ENCODE peak calls at places on chromosome 18, in six cellular contexts. E is Peyer's patch, Y is ovary, G is upper lobe of right lung, M is mesendoderm, A is PC-3. S is an unnamed sample. For H3K27me3 and H3K36me3, the result is how much of the 10 kb centered on the place peaks cover.

GRCh38 chr18:54052732-54053131 is 171.7 kb downstream of the MBD2 start:
- DNase-seq in E (no peak), A (no peak), G (no peak), Y (no peak), M (no peak), S (no peak)

GRCh38 chr18:48405108-48405507 is 4.1 kb downstream of the ZBTB7C start:
- DNase-seq in M (peak), E (no peak), A (peak), G (no peak), Y (no peak), S (peak)

GRCh38 chr18:74942319-74942910 is 266.5 kb downstream of the PTGR3 start:
- DNase-seq in E (no peak), Y (no peak), A (peak), M (no peak), G (no peak), S (no peak)

GRCh38 chr18:49728542-49728941 is 84.8 kb downstream of the ACAA2 start:
- DNase-seq in A (peak), Y (peak), M (peak), G (peak), E (peak), S (peak)

GRCh38 chr18:45783097-45784075 is 42.1 kb upstream of the SIGLEC15 start:
- DNase-seq in G (no peak), M (peak), A (no peak), E (no peak), Y (no peak), S (peak)

GRCh38 chr18:31206787-31207381 is 44.2 kb upstream of the DSC1 start:
- DNase-seq in G (peak), M (peak), E (peak), A (peak), Y (no peak), S (peak)

GRCh38 chr18:58893388-58894099 is 28.9 kb downstream of the ZNF532 start:
- DNase-seq in M (no peak), Y (no peak), A (peak), E (no peak), G (no peak), S (no peak)

GRCh38 chr18:5309888-5310470 is 14.5 kb upstream of the ZBTB14 start:
- DNase-seq in Y (no peak), E (peak), G (no peak), A (no peak), M (no peak), S (no peak)

GRCh38 chr18:36636237-36636792 is 192.5 kb downstream of the TPGS2 start:
- DNase-seq in G (no peak), Y (no peak), A (no peak), E (no peak), M (no peak), S (no peak)

GRCh38 chr18:48942554-48943261 is 8.1 kb downstream of the SMAD7 start:
- DNase-seq in M (peak), A (peak), E (peak), Y (no peak), G (peak), S (peak)

GRCh38 chr18:44356566-44357157 is 324.0 kb upstream of the SETBP1 start:
- DNase-seq in Y (no peak), E (no peak), A (no peak), M (peak), G (peak), S (no peak)

GRCh38 chr18:34322365-34323289 is 97.9 kb upstream of the NOL4 start:
- DNase-seq in E (peak), A (peak), G (peak), M (peak), Y (peak), S (peak)

GRCh38 chr18:47248610-47249343 is 2.7 kb downstream of the SKOR2 start:
- DNase-seq in G (no peak), M (no peak), E (no peak), Y (no peak), A (no peak), S (peak)

GRCh38 chr18:47253101-47253654 is 1.7 kb upstream of the SKOR2 start:
- DNase-seq in Y (no peak), A (no peak), E (no peak), M (no peak), G (no peak), S (peak)

GRCh38 chr18:47249602-47250001 is 1.9 kb downstream of the SKOR2 start:
- DNase-seq in E (no peak), A (no peak), Y (no peak), G (no peak), M (no peak), S (no peak)

GRCh38 chr18:47250415-47251046 is 929 bp downstream of the SKOR2 start:
- DNase-seq in Y (no peak), E (no peak), M (peak), G (no peak), A (no peak), S (peak)

GRCh38 chr18:47251289-47252120 is at the start of gene SKOR2:
- DNase-seq in G (no peak), Y (no peak), E (no peak), A (no peak), M (peak), S (peak)
- H3K27me3 ChIP-seq in G (half or more), Y (under half), E (under half), A (under half), M (half or more), S (half or more)

DNA sequence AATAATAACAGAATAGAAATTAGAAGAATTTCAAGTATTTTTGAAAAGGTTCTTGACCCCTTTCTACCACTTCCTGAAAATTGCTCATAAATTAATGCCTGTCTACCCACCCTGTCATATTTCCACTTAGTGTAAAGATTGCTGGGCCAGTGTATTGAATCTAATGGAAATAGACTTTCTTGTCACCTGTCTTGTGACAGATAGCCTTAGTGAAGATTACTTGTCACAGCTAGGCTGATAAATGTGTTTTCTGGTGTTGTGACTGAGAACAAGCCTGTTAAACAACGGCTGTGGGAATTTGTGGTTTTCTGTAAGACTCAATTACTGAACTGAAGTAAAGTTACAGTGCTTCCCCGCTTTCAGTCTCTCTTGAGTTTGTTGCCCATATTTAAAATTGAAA is 37.0 kb downstream of the PIK3C3 start:
- DNase-seq in Y (no peak), G (no peak), M (no peak), A (no peak), E (no peak), S (no peak)
- H3K36me3 ChIP-seq in Y (under half), G (half or more), M (under half), A (under half), E (under half), S (under half)

GRCh38 chr18:79874553-79875530 is 76.6 kb downstream of the SLC66A2 start:
- DNase-seq in G (peak), M (no peak), E (no peak), A (no peak), Y (no peak), S (peak)
- H3K27me3 ChIP-seq in G (under half), M (under half), E (under half), A (under half), Y (under half), S (under half)

GRCh38 chr18:23575309-23575651 is 11.0 kb downstream of the NPC1 start:
- DNase-seq in A (no peak), Y (no peak), M (no peak), E (no peak), G (no peak), S (no peak)
- H3K36me3 ChIP-seq in A (under half), Y (under half), M (under half), E (under half), G (under half), S (under half)

GRCh38 chr18:13440277-13441248 is 222.0 kb downstream of the LDLRAD4 start:
- DNase-seq in A (no peak), Y (no peak), G (no peak), E (no peak), M (no peak), S (no peak)
- H3K27me3 ChIP-seq in A (half or more), Y (under half), G (under half), E (under half), M (under half), S (under half)

GRCh38 chr18:2854871-2855270 is 8.1 kb downstream of the EMILIN2 start:
- DNase-seq in Y (no peak), G (no peak), E (no peak), M (no peak), A (no peak), S (no peak)
- H3K36me3 ChIP-seq in Y (under half), G (under half), E (under half), M (under half), A (under half), S (under half)

GRCh38 chr18:76491436-76491800 is 3.6 kb downstream of the ZNF516 start:
- DNase-seq in G (peak), M (peak), Y (peak), E (peak), A (no peak), S (peak)
- H3K27me3 ChIP-seq in G (under half), M (under half), Y (under half), E (under half), A (half or more), S (under half)

GRCh38 chr18:79903787-79904356 is 47.6 kb downstream of the SLC66A2 start:
- DNase-seq in G (peak), Y (no peak), E (no peak), M (no peak), A (no peak), S (peak)

GRCh38 chr18:79906706-79907105 is 44.7 kb downstream of the SLC66A2 start:
- DNase-seq in M (no peak), Y (no peak), E (no peak), A (no peak), G (no peak), S (no peak)

GRCh38 chr18:79905993-79906392 is 45.5 kb downstream of the SLC66A2 start:
- DNase-seq in E (no peak), M (no peak), A (no peak), Y (no peak), G (no peak), S (no peak)

GRCh38 chr18:79904357-79905147 is 46.9 kb downstream of the SLC66A2 start:
- DNase-seq in G (peak), A (no peak), M (no peak), E (no peak), Y (no peak), S (peak)

GRCh38 chr18:79905389-79905911 is 46.0 kb downstream of the SLC66A2 start:
- DNase-seq in G (peak), E (no peak), M (no peak), Y (no peak), A (no peak), S (peak)
- H3K36me3 ChIP-seq in G (under half), E (under half), M (under half), Y (under half), A (under half), S (under half)

GRCh38 chr18:78977627-78978271 is 1.9 kb upstream of the SALL3 start:
- DNase-seq in G (no peak), A (no peak), M (peak), E (no peak), Y (no peak), S (peak)
- H3K27me3 ChIP-seq in G (half or more), A (half or more), M (under half), E (under half), Y (under half), S (half or more)

DNA sequence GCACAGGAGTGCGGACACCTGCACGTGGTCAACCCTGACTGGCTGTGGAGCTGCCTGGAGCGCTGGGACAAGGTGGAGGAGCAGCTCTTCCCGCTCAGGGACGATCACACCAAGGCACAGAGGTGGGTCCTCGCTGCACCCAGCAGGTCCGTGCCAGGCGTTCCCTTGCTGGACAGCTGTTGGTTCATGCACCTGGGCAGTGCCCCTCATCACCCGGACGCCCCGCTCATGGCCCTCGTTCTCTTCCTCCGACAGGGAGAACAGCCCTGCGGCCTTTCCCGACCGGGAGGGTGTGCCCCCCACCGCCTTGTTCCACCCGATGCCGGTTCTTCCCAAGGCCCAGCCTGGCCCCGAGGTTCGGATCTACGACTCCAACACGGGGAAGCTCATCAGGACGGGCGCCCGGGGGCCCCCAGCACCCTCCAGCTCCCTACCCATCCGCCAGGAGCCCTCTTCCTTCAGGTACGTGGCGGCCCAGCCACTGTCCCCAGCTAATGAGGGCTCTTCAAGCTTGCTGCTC is 38.0 kb downstream of the CTDP1 start:
- DNase-seq in Y (no peak), M (no peak), E (no peak), A (no peak), G (no peak), S (no peak)
- H3K36me3 ChIP-seq in Y (under half), M (under half), E (under half), A (under half), G (half or more), S (under half)

S was measured in H7.